ENCODE peak calls at places on chromosomes 11 and 22, in five cellular contexts. X is heart right ventricle, M is brain microvascular endothelial cell, Y is fibroblast of lung, B is endothelial cell. Z is an unnamed sample.

GRCh38 chr22:24444729-24445466 is 17.5 kb downstream of the ADORA2A start:
- DNase-seq in X (no peak), B (no peak), Y (no peak), M (no peak), Z (no peak)

GRCh38 chr11:23211221-23211620 is 350.9 kb upstream of the CCDC179 start:
- DNase-seq in M (peak; percentile 18), X (no peak), Y (peak; percentile 55), B (no peak), Z (no peak)

GRCh38 chr11:73784080-73784634 is 3.5 kb upstream of the MRPL48 start:
- DNase-seq in M (no peak), Y (no peak), B (no peak), X (no peak), Z (no peak)

GRCh38 chr11:38598413-38598812 is 2000.4 kb upstream of the RAG2 start:
- DNase-seq in Y (no peak), M (no peak), X (no peak), B (peak; percentile 5), Z (no peak)

GRCh38 chr11:117868815-117869642 is 7.4 kb downstream of the FXYD6 start:
- DNase-seq in M (no peak), Y (no peak), B (no peak), X (no peak), Z (no peak)

GRCh38 chr11:1139441-1140066 is 18.2 kb upstream of the MUC5AC start:
- DNase-seq in X (no peak), B (no peak), M (peak; percentile 29), Y (peak; percentile 87), Z (no peak)

GRCh38 chr22:46104881-46105493 is 45.3 kb upstream of the PPARA start:
- DNase-seq in M (no peak), X (no peak), B (no peak), Y (peak; percentile 59), Z (no peak)

GRCh38 chr11:59573216-59573615 is 42.4 kb downstream of the OSBP start:
- DNase-seq in B (no peak), M (peak; percentile 72), Y (peak; percentile 94), X (no peak), Z (peak; percentile 77)

GRCh38 chr11:47599821-47600377 is 5.7 kb upstream of the C1QTNF4 start:
- DNase-seq in X (no peak), B (no peak), M (no peak), Y (no peak), Z (no peak)

GRCh38 chr22:41327124-41327523 is 25.8 kb downstream of the ZC3H7B start:
- DNase-seq in M (no peak), B (no peak), X (no peak), Y (no peak), Z (no peak)

GRCh38 chr11:61851128-61851899 is 23.2 kb downstream of the FADS2 start:
- DNase-seq in M (no peak), X (peak; percentile 78), B (no peak), Y (no peak), Z (no peak)

GRCh38 chr11:89161949-89162348 is 15.7 kb upstream of the TYR start:
- DNase-seq in M (no peak), B (no peak), X (no peak), Y (no peak), Z (no peak)

GRCh38 chr22:39077513-39077840 is 402 bp downstream of the APOBEC3G start:
- DNase-seq in B (no peak), X (no peak), M (no peak), Y (no peak), Z (no peak)

GRCh38 chr22:29148036-29148435 is 57.7 kb upstream of the EMID1 start:
- DNase-seq in M (no peak), X (no peak), B (no peak), Y (no peak), Z (no peak)

GRCh38 chr22:37218771-37219411 is 6.6 kb upstream of the SSTR3 start:
- DNase-seq in X (no peak), Y (no peak), B (no peak), M (no peak), Z (no peak)

GRCh38 chr11:36751251-36751839 is 153.3 kb upstream of the RAG2 start:
- DNase-seq in X (no peak), Y (no peak), B (no peak), M (no peak), Z (no peak)

GRCh38 chr11:72370201-72370600 is 64.1 kb downstream of the CLPB start:
- DNase-seq in B (no peak), Y (no peak), X (no peak), M (no peak), Z (no peak)

GRCh38 chr11:61090982-61091372 is 11.3 kb upstream of the CD5 start:
- DNase-seq in Y (no peak), X (no peak), M (no peak), B (no peak), Z (no peak)

GRCh38 chr22:46542011-46542985 is 4.9 kb upstream of the CELSR1 start:
- DNase-seq in X (peak; percentile 79), B (peak; percentile 88), M (peak; percentile 47), Y (peak; percentile 53), Z (no peak)

GRCh38 chr11:102272047-102272824 is 45.0 kb upstream of the BIRC3 start:
- DNase-seq in B (no peak), X (no peak), M (no peak), Y (no peak), Z (no peak)

GRCh38 chr11:17544181-17544622 is at the start of gene USH1C:
- DNase-seq in X (peak; percentile 32), M (no peak), B (peak; percentile 50), Y (no peak), Z (no peak)

GRCh38 chr11:36077886-36078685 is 134.2 kb downstream of the LDLRAD3 start:
- DNase-seq in Y (no peak), B (no peak), M (no peak), X (no peak), Z (no peak)

GRCh38 chr11:117376517-117376916 is 48.9 kb downstream of the CEP164 start:
- DNase-seq in M (no peak), Y (no peak), X (no peak), B (no peak), Z (no peak)

GRCh38 chr11:113957016-113957415 is 17.9 kb upstream of the HTR3A start:
- DNase-seq in M (no peak), Y (no peak), X (no peak), B (no peak), Z (no peak)

GRCh38 chr22:17566776-17567175 is 3.5 kb downstream of the SLC25A18 start:
- DNase-seq in X (no peak), M (no peak), Y (no peak), B (no peak), Z (no peak)

GRCh38 chr11:17263803-17264202 is 12.7 kb upstream of the NUCB2 start:
- DNase-seq in B (no peak), M (no peak), X (no peak), Y (peak; percentile 69), Z (no peak)

GRCh38 chr11:36364551-36364950 is 68.5 kb downstream of the PRR5L start:
- DNase-seq in X (no peak), M (no peak), Y (peak; percentile 72), B (no peak), Z (no peak)

GRCh38 chr22:45768490-45768889 is 96.9 kb downstream of the ATXN10 start:
- DNase-seq in X (no peak), Y (no peak), M (no peak), B (no peak), Z (no peak)

GRCh38 chr11:111348147-111348546 is 30.9 kb downstream of the POU2AF1 start:
- DNase-seq in X (no peak), B (no peak), Y (no peak), M (no peak), Z (no peak)

DNA sequence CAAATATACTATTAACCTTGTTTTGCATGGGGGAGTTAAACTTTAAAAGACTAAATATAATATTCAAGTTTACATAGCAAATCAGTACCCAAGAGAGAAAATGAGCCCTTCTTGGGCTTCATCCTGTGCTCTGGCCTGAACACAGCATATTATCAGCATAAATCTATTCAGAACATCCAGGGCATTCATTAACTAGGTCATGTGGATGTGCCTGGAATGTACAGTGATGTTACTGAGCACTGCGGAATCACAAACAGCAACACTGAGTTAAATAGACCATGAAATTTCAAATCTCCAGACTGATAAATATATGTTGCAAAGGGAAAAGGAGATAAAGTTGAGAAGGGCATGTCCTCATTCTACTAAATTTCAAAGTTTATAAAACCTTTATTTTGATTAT is 426.4 kb downstream of the AASDHPPT start:
- DNase-seq in B (no peak), Y (peak; percentile 79), M (peak; percentile 21), X (no peak), Z (no peak)
- TF ChIP-seq CTCF in B (no peak), Y (no peak), M (no peak), X (no peak), Z (no peak)

GRCh38 chr11:116224154-116224888 is 548.5 kb downstream of the BUD13 start:
- DNase-seq in X (no peak), M (peak; percentile 40), Y (peak; percentile 21), B (peak; percentile 63), Z (no peak)
- TF ChIP-seq CTCF in X (peak; percentile 77), M (peak; percentile 79), Y (peak; percentile 73), B (peak; percentile 77), Z (peak; percentile 79)

GRCh38 chr11:69127884-69128283 is 27.9 kb upstream of the SMIM38 start:
- DNase-seq in B (no peak), Y (no peak), X (no peak), M (no peak), Z (no peak)

GRCh38 chr11:69125861-69126260 is 29.9 kb upstream of the SMIM38 start:
- DNase-seq in X (no peak), M (no peak), Y (no peak), B (no peak), Z (no peak)

GRCh38 chr11:69127091-69127850 is 28.5 kb upstream of the SMIM38 start:
- DNase-seq in M (no peak), B (no peak), Y (peak; percentile 47), X (peak; percentile 48), Z (no peak)

GRCh38 chr11:69123593-69124545 is 31.9 kb upstream of the SMIM38 start:
- DNase-seq in Y (no peak), M (no peak), X (no peak), B (no peak), Z (no peak)

DNA sequence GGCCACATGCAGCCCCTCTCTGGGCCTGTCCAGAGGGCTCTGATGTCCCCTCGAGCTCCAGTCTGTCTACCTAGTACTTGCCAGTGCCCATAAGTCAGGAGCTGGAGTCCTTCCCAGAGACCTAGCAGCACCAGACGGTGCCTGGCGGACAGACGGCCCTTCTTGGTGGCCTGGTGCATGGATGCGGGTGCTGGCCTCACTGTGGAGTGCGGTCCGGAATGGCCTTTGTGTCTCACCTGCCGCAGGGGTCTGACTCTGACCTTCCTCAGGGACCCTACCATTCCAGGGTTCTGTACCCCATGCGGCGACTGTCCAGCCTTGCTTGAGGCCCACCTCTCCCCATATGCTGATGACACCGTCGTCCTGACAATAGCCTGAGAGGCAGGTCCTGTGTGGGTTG is 29.4 kb upstream of the SMIM38 start:
- DNase-seq in Y (no peak), B (no peak), M (no peak), X (no peak), Z (no peak)
- TF ChIP-seq CTCF in Y (no peak), B (no peak), M (no peak), X (no peak), Z (no peak)

DNA sequence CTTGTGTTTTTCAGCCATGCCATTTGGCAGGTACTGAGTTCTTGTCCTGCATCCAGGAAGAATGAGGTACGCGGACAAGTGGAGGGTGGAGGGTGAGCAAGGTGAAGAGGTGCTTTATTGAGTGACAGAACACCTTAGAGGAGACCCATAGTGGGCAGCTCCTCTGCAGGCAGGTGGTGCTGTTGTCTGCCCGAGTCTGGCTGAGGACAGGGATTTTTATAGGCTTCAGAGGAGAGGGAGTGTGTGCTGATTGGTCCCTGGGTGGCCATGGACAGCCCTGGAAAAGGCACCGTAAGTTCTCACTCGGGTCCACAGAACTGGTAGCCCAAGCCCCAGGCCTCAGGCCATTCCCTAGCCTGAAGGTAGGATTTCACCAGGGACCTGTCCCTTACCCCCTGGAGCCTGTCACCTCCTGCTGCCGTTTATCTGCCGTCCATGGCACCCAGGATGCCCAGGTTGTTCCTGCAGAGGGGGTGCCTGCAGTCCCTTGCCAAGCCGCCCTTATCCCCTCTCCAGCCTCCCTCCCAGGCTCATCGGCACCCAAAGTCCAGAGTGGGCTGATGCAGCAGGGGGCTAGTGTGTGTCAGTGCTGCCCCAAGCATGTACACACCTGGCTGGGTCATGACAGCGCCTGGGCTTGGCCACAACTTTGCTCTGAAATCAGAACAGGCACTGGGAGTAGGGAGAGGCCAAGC is 213.6 kb downstream of the LRRC4C start:
- DNase-seq in Y (no peak), B (no peak), X (no peak), M (no peak), Z (no peak)
- TF ChIP-seq CTCF in Y (no peak), B (no peak), X (peak; percentile 41), M (no peak), Z (no peak)

Z was measured in BJ.